ENCODE peak calls at places on chromosome 3, in nine cellular contexts. Z is endodermal cell; J is IMR-90; M is brain microvascular endothelial cell; U is sigmoid colon; Q is CD8-positive, alpha-beta T cell; Y is GM23338; R is pancreas; O is HepG2. T is an unnamed sample.

GRCh38 chr3:56989434-56990294 is 70.8 kb upstream of the SPATA12 start:
- DNase-seq in Y (no peak), Q (no peak), R (no peak), J (no peak), U (peak; percentile 77), M (no peak), Z (no peak), O (peak; percentile 93), T (no peak)

GRCh38 chr3:58697552-58697951 is 31.0 kb upstream of the FAM3D start:
- DNase-seq in Z (no peak), R (no peak), Y (no peak), Q (no peak), U (no peak), O (no peak), J (no peak), M (no peak), T (no peak)

GRCh38 chr3:53161820-53162671 is 1.0 kb downstream of the PRKCD start:
- DNase-seq in O (no peak), Q (no peak), R (no peak), Z (peak; percentile 80), M (no peak), J (peak; percentile 20), U (no peak), Y (peak; percentile 78), T (no peak)

GRCh38 chr3:435969-436492 is 239.5 kb downstream of the CHL1 start:
- DNase-seq in Q (no peak), O (no peak), R (no peak), M (no peak), Y (no peak), J (no peak), Z (no peak), U (no peak), T (no peak)

GRCh38 chr3:72058493-72059081 is 273.6 kb upstream of the PROK2 start:
- DNase-seq in J (no peak), Y (no peak), U (peak; percentile 70), Q (no peak), Z (no peak), M (no peak), R (peak; percentile 5), O (no peak), T (no peak)

GRCh38 chr3:100756441-100756840 is 47.1 kb downstream of the TFG start:
- DNase-seq in R (no peak), Q (no peak), J (no peak), Z (no peak), U (no peak), M (no peak), Y (no peak), O (no peak), T (no peak)

GRCh38 chr3:175893566-175893965 is 1034.4 kb downstream of the NAALADL2 start:
- DNase-seq in M (no peak), O (no peak), R (no peak), Y (no peak), J (no peak), U (no peak), Q (no peak), Z (no peak), T (no peak)

GRCh38 chr3:52053307-52054304 is 2.8 kb downstream of the DUSP7 start:
- DNase-seq in U (no peak), Y (no peak), M (no peak), J (peak; percentile 29), O (no peak), Z (peak; percentile 61), Q (no peak), R (no peak), T (no peak)

GRCh38 chr3:39497753-39498152 is 30.3 kb downstream of the MOBP start:
- DNase-seq in Z (no peak), O (no peak), J (no peak), Q (no peak), U (no peak), R (no peak), M (no peak), Y (no peak), T (no peak)

GRCh38 chr3:111919370-111920065 is 59.3 kb upstream of the ABHD10 start:
- DNase-seq in J (no peak), O (no peak), Z (peak; percentile 81), U (no peak), Y (peak; percentile 90), Q (no peak), M (no peak), R (no peak), T (no peak)

GRCh38 chr3:126121632-126122031 is 37.7 kb upstream of the SLC41A3 start:
- DNase-seq in Q (no peak), O (no peak), Z (peak; percentile 44), R (no peak), Y (peak; percentile 16), U (peak; percentile 24), M (no peak), J (no peak), T (no peak)

GRCh38 chr3:150407818-150408231 is 273 bp upstream of the TSC22D2 start:
- DNase-seq in U (peak; percentile 98), R (peak; percentile 96), Z (no peak), O (no peak), Y (peak; percentile 94), J (peak; percentile 74), M (peak; percentile 65), Q (peak; percentile 95), T (no peak)

GRCh38 chr3:31450345-31450744 is 82.4 kb upstream of the STT3B start:
- DNase-seq in J (no peak), U (no peak), M (no peak), Z (no peak), Y (no peak), O (no peak), R (no peak), Q (no peak), T (no peak)

GRCh38 chr3:115111632-115112031 is 35.5 kb downstream of the ZBTB20 start:
- DNase-seq in O (no peak), Y (no peak), M (no peak), Z (no peak), R (no peak), Q (no peak), U (no peak), J (no peak), T (no peak)

GRCh38 chr3:129518581-129518980 is 9.9 kb upstream of the RHO start:
- DNase-seq in M (no peak), J (no peak), Y (no peak), Z (no peak), U (no peak), R (no peak), Q (no peak), O (no peak), T (no peak)

GRCh38 chr3:45583021-45583851 is 11.3 kb upstream of the LIMD1 start:
- DNase-seq in Q (no peak), Z (no peak), M (no peak), R (peak; percentile 21), U (peak; percentile 89), J (no peak), Y (no peak), O (peak; percentile 68), T (no peak)

GRCh38 chr3:46763178-46763577 is 45.5 kb upstream of the PRSS50 start:
- DNase-seq in Q (no peak), Y (no peak), Z (no peak), J (no peak), U (no peak), R (no peak), M (no peak), O (no peak), T (no peak)

GRCh38 chr3:53346514-53346913 is 829 bp downstream of the DCP1A start:
- DNase-seq in Q (no peak), O (peak; percentile 32), R (no peak), U (no peak), J (no peak), M (no peak), Z (peak; percentile 50), Y (peak; percentile 27), T (no peak)

DNA sequence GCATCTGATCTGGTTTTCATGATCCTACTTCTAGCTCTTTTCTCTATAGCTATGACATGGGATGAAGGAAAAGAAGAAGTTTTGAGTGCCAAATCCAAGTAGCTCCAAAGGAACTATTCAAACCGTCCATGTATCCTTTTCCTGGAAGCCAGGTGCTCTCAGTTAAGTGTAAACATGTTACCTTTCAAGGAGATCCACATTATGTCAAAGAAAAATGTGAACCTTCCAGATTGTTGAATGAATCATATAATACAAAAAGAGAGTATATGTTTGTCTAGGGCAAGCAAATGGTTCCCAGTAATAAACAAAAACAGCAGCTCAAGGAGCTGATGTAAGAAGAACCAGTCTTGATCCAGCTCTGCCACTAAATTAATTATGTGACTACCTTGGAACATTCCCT is 534.9 kb downstream of the MAGI1 start:
- DNase-seq in O (no peak), R (no peak), U (no peak), J (no peak), Y (no peak), M (no peak), Z (no peak), Q (no peak), T (no peak)
- TF ChIP-seq CTCF in O (no peak), R (no peak), U (no peak), J (no peak), Y (no peak), M (no peak), Z (no peak), Q (no peak), T (no peak)

DNA sequence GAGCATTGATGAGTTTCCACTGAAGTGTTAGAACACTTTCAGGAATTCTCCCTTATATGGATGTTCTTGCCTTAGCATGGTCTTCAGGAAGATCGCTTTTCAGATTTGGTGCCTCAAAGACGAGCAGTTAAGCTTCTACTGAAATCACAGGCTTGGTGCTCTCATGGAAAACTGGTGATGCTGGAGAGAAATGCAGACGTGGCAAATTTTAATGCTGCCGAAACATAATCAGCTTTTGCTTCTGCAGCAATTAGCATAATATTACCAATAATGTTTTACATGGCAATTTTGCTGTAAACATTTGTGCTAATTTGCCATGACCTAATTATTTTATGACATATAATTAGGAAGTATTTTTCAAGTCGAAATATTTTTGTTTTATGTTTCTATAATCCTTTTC is 507.0 kb upstream of the PPP2R3A start:
- DNase-seq in J (no peak), Q (no peak), Z (no peak), U (no peak), M (no peak), O (no peak), R (no peak), Y (no peak), T (no peak)
- H3K27me3 ChIP-seq in J (no peaks in the 10 kb centered on the region), Q (no peaks in the 10 kb centered on the region), Z (peaks cover 64% of the 10 kb centered on the region), U (peaks cover 5% of the 10 kb centered on the region), M (no peaks in the 10 kb centered on the region), O (no peaks in the 10 kb centered on the region), R (no peaks in the 10 kb centered on the region), Y (no peaks in the 10 kb centered on the region), T (peaks cover 7% of the 10 kb centered on the region)

GRCh38 chr3:98068824-98069223 is 18.1 kb upstream of the OR5AC2 start:
- DNase-seq in Z (no peak), M (no peak), J (no peak), O (no peak), Y (peak; percentile 50), Q (no peak), U (no peak), R (no peak), T (no peak)
- TF ChIP-seq CTCF in Z (peak; percentile 78), M (no peak), J (no peak), O (no peak), Y (peak; percentile 57), Q (no peak), U (no peak), R (no peak), T (peak; percentile 16)

DNA sequence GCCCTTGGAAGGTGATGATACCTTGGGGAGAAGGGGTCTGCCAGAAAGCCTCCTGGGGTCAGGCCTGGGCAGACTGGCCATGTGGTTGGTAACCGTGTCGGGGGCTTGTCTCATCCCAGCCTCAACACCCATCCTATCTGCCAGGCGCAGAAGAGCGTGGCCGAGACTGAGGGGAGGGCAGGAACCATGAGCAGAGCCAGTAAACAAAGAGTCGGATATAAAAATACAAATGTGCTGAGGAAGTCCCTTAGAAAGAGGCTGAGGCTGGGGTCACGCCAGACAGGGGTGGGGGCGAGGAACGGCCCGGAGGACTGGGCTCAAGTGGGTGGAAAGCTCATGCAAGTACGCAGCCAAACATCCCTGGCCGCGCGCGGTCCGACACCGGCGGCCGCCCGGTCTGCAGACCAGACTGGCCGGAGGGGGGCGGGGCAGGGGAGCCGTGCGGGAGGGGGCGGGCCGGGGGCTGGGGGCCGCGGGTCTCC is 1.9 kb downstream of the CAMK2N2 start:
- DNase-seq in Y (no peak), Q (no peak), O (no peak), R (no peak), U (no peak), Z (no peak), J (no peak), M (no peak), T (no peak)
- H3K27me3 ChIP-seq in Y (peaks cover 66% of the 10 kb centered on the region), Q (peaks cover 22% of the 10 kb centered on the region), O (peaks cover 3% of the 10 kb centered on the region), R (no peaks in the 10 kb centered on the region), U (peaks cover 64% of the 10 kb centered on the region), Z (peaks cover 92% of the 10 kb centered on the region), J (peaks cover 32% of the 10 kb centered on the region), M (peaks cover 1% of the 10 kb centered on the region), T (peaks cover 34% of the 10 kb centered on the region)

T was measured in kidney epithelial cell.